ENCODE peak calls at places on chromosomes 4 and X, in seven cellular contexts. One of them, this sample, is unnamed.

GRCh38 chr4:160316036-160316435 is 1213.2 kb downstream of the RAPGEF2 start:
- DNase-seq in tibial artery: no peak
- DNase-seq in AG09309: no peak
- DNase-seq in cardiac fibroblast: no peak
- DNase-seq in fibroblast of the aortic adventitia: no peak
- DNase-seq in PC-3: peak; percentile 34
- DNase-seq in endothelial cell of umbilical vein: no peak
- DNase-seq in this sample: no peak

GRCh38 chr4:22334155-22334554 is 181.7 kb downstream of the ADGRA3 start:
- DNase-seq in AG09309: no peak
- DNase-seq in endothelial cell of umbilical vein: no peak
- DNase-seq in PC-3: peak; percentile 20
- DNase-seq in cardiac fibroblast: no peak
- DNase-seq in tibial artery: no peak
- DNase-seq in fibroblast of the aortic adventitia: no peak
- DNase-seq in this sample: no peak

GRCh38 chr4:3437998-3438846 is 3.5 kb upstream of the HGFAC start:
- DNase-seq in AG09309: no peak
- DNase-seq in cardiac fibroblast: no peak
- DNase-seq in endothelial cell of umbilical vein: no peak
- DNase-seq in PC-3: no peak
- DNase-seq in tibial artery: peak; percentile 67
- DNase-seq in fibroblast of the aortic adventitia: no peak
- DNase-seq in this sample: no peak

GRCh38 chr4:124179521-124180186 is 532.9 kb downstream of the ANKRD50 start:
- DNase-seq in PC-3: no peak
- DNase-seq in AG09309: no peak
- DNase-seq in endothelial cell of umbilical vein: peak; percentile 60
- DNase-seq in tibial artery: no peak
- DNase-seq in cardiac fibroblast: no peak
- DNase-seq in fibroblast of the aortic adventitia: peak; percentile 25
- DNase-seq in this sample: no peak

GRCh38 chrX:70292788-70293187 is 2.9 kb downstream of the KIF4A start:
- DNase-seq in fibroblast of the aortic adventitia: peak; percentile 32
- DNase-seq in cardiac fibroblast: peak; percentile 11
- DNase-seq in AG09309: no peak
- DNase-seq in PC-3: peak; percentile 7
- DNase-seq in tibial artery: no peak
- DNase-seq in endothelial cell of umbilical vein: peak; percentile 2
- DNase-seq in this sample: peak; percentile 16

GRCh38 chrX:68938244-68939004 is 109.6 kb downstream of the EFNB1 start:
- DNase-seq in cardiac fibroblast: peak; percentile 54
- DNase-seq in fibroblast of the aortic adventitia: peak; percentile 72
- DNase-seq in endothelial cell of umbilical vein: peak; percentile 34
- DNase-seq in AG09309: no peak
- DNase-seq in tibial artery: peak; percentile 68
- DNase-seq in PC-3: no peak
- DNase-seq in this sample: peak; percentile 82

GRCh38 chrX:2710041-2710471 is 19.0 kb downstream of the CD99 start:
- DNase-seq in fibroblast of the aortic adventitia: peak; percentile 77
- DNase-seq in cardiac fibroblast: peak; percentile 95
- DNase-seq in tibial artery: no peak
- DNase-seq in endothelial cell of umbilical vein: peak; percentile 85
- DNase-seq in PC-3: peak; percentile 76
- DNase-seq in AG09309: no peak
- DNase-seq in this sample: peak; percentile 91

GRCh38 chr4:104747635-104748034 is 252.9 kb upstream of the CXXC4 start:
- DNase-seq in PC-3: peak; percentile 75
- DNase-seq in tibial artery: no peak
- DNase-seq in endothelial cell of umbilical vein: no peak
- DNase-seq in cardiac fibroblast: no peak
- DNase-seq in AG09309: no peak
- DNase-seq in fibroblast of the aortic adventitia: no peak
- DNase-seq in this sample: no peak

GRCh38 chr4:139734875-139735380 is 69.3 kb downstream of the MGST2 start:
- DNase-seq in endothelial cell of umbilical vein: peak; percentile 94
- DNase-seq in PC-3: peak; percentile 51
- DNase-seq in AG09309: peak; percentile 27
- DNase-seq in cardiac fibroblast: peak; percentile 71
- DNase-seq in tibial artery: peak; percentile 94
- DNase-seq in fibroblast of the aortic adventitia: peak; percentile 62
- DNase-seq in this sample: peak; percentile 88

GRCh38 chr4:163179207-163179606 is 12.5 kb upstream of the NAF1 start:
- DNase-seq in cardiac fibroblast: no peak
- DNase-seq in AG09309: no peak
- DNase-seq in PC-3: no peak
- DNase-seq in tibial artery: no peak
- DNase-seq in fibroblast of the aortic adventitia: no peak
- DNase-seq in endothelial cell of umbilical vein: no peak
- DNase-seq in this sample: no peak

GRCh38 chr4:152700151-152700550 is 20.4 kb upstream of the TMEM154 start:
- DNase-seq in PC-3: no peak
- DNase-seq in AG09309: no peak
- DNase-seq in endothelial cell of umbilical vein: no peak
- DNase-seq in cardiac fibroblast: no peak
- DNase-seq in tibial artery: no peak
- DNase-seq in fibroblast of the aortic adventitia: no peak
- DNase-seq in this sample: peak; percentile 24

GRCh38 chr4:124757121-124757520 is 44.6 kb upstream of the ANKRD50 start:
- DNase-seq in endothelial cell of umbilical vein: no peak
- DNase-seq in tibial artery: no peak
- DNase-seq in AG09309: no peak
- DNase-seq in PC-3: peak; percentile 50
- DNase-seq in cardiac fibroblast: peak; percentile 62
- DNase-seq in fibroblast of the aortic adventitia: peak; percentile 17
- DNase-seq in this sample: peak; percentile 16

GRCh38 chrX:137072396-137072795 is 38.6 kb upstream of the GPR101 start:
- DNase-seq in AG09309: no peak
- DNase-seq in tibial artery: no peak
- DNase-seq in PC-3: peak; percentile 5
- DNase-seq in endothelial cell of umbilical vein: no peak
- DNase-seq in cardiac fibroblast: no peak
- DNase-seq in fibroblast of the aortic adventitia: no peak
- DNase-seq in this sample: no peak

GRCh38 chr4:86706923-86707597 is 112.9 kb downstream of the PTPN13 start:
- DNase-seq in cardiac fibroblast: peak; percentile 4
- DNase-seq in tibial artery: no peak
- DNase-seq in fibroblast of the aortic adventitia: peak; percentile 40
- DNase-seq in endothelial cell of umbilical vein: no peak
- DNase-seq in AG09309: no peak
- DNase-seq in PC-3: peak; percentile 27
- DNase-seq in this sample: peak; percentile 27

GRCh38 chrX:118717703-118718391 is 9.6 kb upstream of the IL13RA1 start:
- DNase-seq in AG09309: no peak
- DNase-seq in tibial artery: no peak
- DNase-seq in endothelial cell of umbilical vein: no peak
- DNase-seq in PC-3: no peak
- DNase-seq in cardiac fibroblast: no peak
- DNase-seq in fibroblast of the aortic adventitia: no peak
- DNase-seq in this sample: no peak

GRCh38 chrX:148961990-148962389 is 461.6 kb downstream of the AFF2 start:
- DNase-seq in endothelial cell of umbilical vein: no peak
- DNase-seq in fibroblast of the aortic adventitia: no peak
- DNase-seq in cardiac fibroblast: no peak
- DNase-seq in tibial artery: no peak
- DNase-seq in AG09309: no peak
- DNase-seq in PC-3: no peak
- DNase-seq in this sample: no peak

GRCh38 chr4:48546336-48546735 is 56.3 kb downstream of the ZAR1 start:
- DNase-seq in fibroblast of the aortic adventitia: peak; percentile 60
- DNase-seq in PC-3: peak; percentile 39
- DNase-seq in AG09309: peak; percentile 24
- DNase-seq in cardiac fibroblast: peak; percentile 60
- DNase-seq in tibial artery: no peak
- DNase-seq in endothelial cell of umbilical vein: peak; percentile 51
- DNase-seq in this sample: peak; percentile 63

GRCh38 chr4:40831462-40831861 is 81.7 kb downstream of the NSUN7 start:
- DNase-seq in endothelial cell of umbilical vein: no peak
- DNase-seq in tibial artery: peak; percentile 15
- DNase-seq in PC-3: no peak
- DNase-seq in cardiac fibroblast: no peak
- DNase-seq in AG09309: no peak
- DNase-seq in fibroblast of the aortic adventitia: no peak
- DNase-seq in this sample: no peak

GRCh38 chr4:40832175-40832574 is 82.4 kb downstream of the NSUN7 start:
- DNase-seq in endothelial cell of umbilical vein: no peak
- DNase-seq in fibroblast of the aortic adventitia: no peak
- DNase-seq in tibial artery: peak; percentile 25
- DNase-seq in AG09309: no peak
- DNase-seq in PC-3: no peak
- DNase-seq in cardiac fibroblast: no peak
- DNase-seq in this sample: no peak

GRCh38 chr4:40829586-40829985 is 79.8 kb downstream of the NSUN7 start:
- DNase-seq in endothelial cell of umbilical vein: no peak
- DNase-seq in PC-3: no peak
- DNase-seq in cardiac fibroblast: no peak
- DNase-seq in AG09309: no peak
- DNase-seq in tibial artery: peak; percentile 59
- DNase-seq in fibroblast of the aortic adventitia: no peak
- DNase-seq in this sample: no peak

GRCh38 chr4:40837094-40837870 is 87.5 kb downstream of the NSUN7 start:
- DNase-seq in fibroblast of the aortic adventitia: no peak
- DNase-seq in AG09309: no peak
- DNase-seq in endothelial cell of umbilical vein: no peak
- DNase-seq in cardiac fibroblast: no peak
- DNase-seq in PC-3: no peak
- DNase-seq in tibial artery: peak; percentile 78
- DNase-seq in this sample: no peak

DNA sequence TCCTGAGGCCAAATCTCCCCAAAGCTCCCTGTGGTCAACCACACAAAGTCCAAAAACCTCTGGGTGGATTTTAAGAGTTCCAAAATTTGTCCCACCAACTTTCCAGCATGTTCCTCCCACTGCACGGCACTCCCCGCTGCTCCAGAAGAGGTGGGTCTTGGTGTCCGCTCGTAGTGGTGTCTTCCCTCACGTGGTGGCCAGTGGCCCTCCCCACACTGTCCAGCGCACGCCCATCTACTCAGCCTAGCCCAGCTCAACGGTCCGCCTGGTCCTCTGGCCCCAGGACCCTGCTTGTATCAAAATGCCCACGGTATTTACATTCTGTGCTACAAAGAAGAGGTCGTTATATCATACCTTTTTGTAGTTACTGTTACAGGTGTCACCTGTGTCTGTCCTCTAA is 83.5 kb downstream of the NSUN7 start:
- DNase-seq in AG09309: no peak
- DNase-seq in PC-3: no peak
- DNase-seq in cardiac fibroblast: no peak
- DNase-seq in endothelial cell of umbilical vein: no peak
- DNase-seq in fibroblast of the aortic adventitia: no peak
- DNase-seq in tibial artery: peak; percentile 40
- DNase-seq in this sample: no peak
- TF ChIP-seq CTCF in AG09309: no peak
- TF ChIP-seq CTCF in PC-3: no peak
- TF ChIP-seq CTCF in cardiac fibroblast: no peak
- TF ChIP-seq CTCF in endothelial cell of umbilical vein: no peak
- TF ChIP-seq CTCF in fibroblast of the aortic adventitia: no peak
- TF ChIP-seq CTCF in tibial artery: no peak
- TF ChIP-seq CTCF in this sample: no peak

GRCh38 chrX:138710311-138710791 is 1.2 kb downstream of the FGF13 start:
- DNase-seq in cardiac fibroblast: no peak
- DNase-seq in endothelial cell of umbilical vein: no peak
- DNase-seq in PC-3: no peak
- DNase-seq in tibial artery: no peak
- DNase-seq in fibroblast of the aortic adventitia: no peak
- DNase-seq in AG09309: no peak
- DNase-seq in this sample: no peak
- H3K4me3 ChIP-seq in cardiac fibroblast: no peak overlapping the region
- H3K4me3 ChIP-seq in endothelial cell of umbilical vein: no peak overlapping the region
- H3K4me3 ChIP-seq in PC-3: no peak overlapping the region
- H3K4me3 ChIP-seq in tibial artery: peak overlapping the region; percentile 60
- H3K4me3 ChIP-seq in fibroblast of the aortic adventitia: no peak overlapping the region
- H3K4me3 ChIP-seq in AG09309: no peak overlapping the region
- H3K4me3 ChIP-seq in this sample: no peak overlapping the region

GRCh38 chrX:23952984-23953907 is 45.4 kb downstream of the CXorf58 start:
- DNase-seq in tibial artery: no peak
- DNase-seq in fibroblast of the aortic adventitia: no peak
- DNase-seq in cardiac fibroblast: no peak
- DNase-seq in AG09309: no peak
- DNase-seq in PC-3: no peak
- DNase-seq in endothelial cell of umbilical vein: peak; percentile 4
- DNase-seq in this sample: no peak

GRCh38 chrX:23959781-23960180 is 52.0 kb downstream of the CXorf58 start:
- DNase-seq in tibial artery: no peak
- DNase-seq in AG09309: no peak
- DNase-seq in fibroblast of the aortic adventitia: no peak
- DNase-seq in endothelial cell of umbilical vein: no peak
- DNase-seq in cardiac fibroblast: no peak
- DNase-seq in PC-3: no peak
- DNase-seq in this sample: no peak

GRCh38 chrX:23954396-23954795 is 46.6 kb downstream of the CXorf58 start:
- DNase-seq in cardiac fibroblast: no peak
- DNase-seq in PC-3: no peak
- DNase-seq in endothelial cell of umbilical vein: no peak
- DNase-seq in tibial artery: no peak
- DNase-seq in fibroblast of the aortic adventitia: no peak
- DNase-seq in AG09309: no peak
- DNase-seq in this sample: no peak

GRCh38 chrX:23952401-23952800 is 44.6 kb downstream of the CXorf58 start:
- DNase-seq in AG09309: no peak
- DNase-seq in tibial artery: no peak
- DNase-seq in cardiac fibroblast: no peak
- DNase-seq in endothelial cell of umbilical vein: no peak
- DNase-seq in fibroblast of the aortic adventitia: no peak
- DNase-seq in PC-3: no peak
- DNase-seq in this sample: no peak

DNA sequence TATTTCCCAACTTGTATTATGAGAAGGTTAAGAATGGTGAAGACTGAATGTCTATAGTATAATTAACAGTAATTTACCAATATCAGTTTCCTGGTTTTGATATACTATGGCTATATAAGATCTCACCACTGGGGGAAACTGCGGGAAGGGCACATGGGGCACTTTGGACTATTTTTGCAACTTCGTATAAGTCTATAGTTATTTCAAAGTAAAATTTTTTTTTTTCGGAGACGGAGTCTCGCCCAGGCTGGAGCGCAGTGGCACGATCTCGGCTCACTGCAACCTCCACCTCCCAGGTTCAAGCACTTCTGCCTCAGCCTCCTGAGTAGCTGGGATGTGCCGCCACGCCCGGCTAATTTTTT is 46.1 kb downstream of the CXorf58 start:
- DNase-seq in cardiac fibroblast: no peak
- DNase-seq in endothelial cell of umbilical vein: no peak
- DNase-seq in tibial artery: no peak
- DNase-seq in PC-3: no peak
- DNase-seq in fibroblast of the aortic adventitia: no peak
- DNase-seq in AG09309: no peak
- DNase-seq in this sample: no peak
- TF ChIP-seq CTCF in cardiac fibroblast: no peak
- TF ChIP-seq CTCF in endothelial cell of umbilical vein: no peak
- TF ChIP-seq CTCF in tibial artery: no peak
- TF ChIP-seq CTCF in PC-3: no peak
- TF ChIP-seq CTCF in fibroblast of the aortic adventitia: peak; percentile 8
- TF ChIP-seq CTCF in AG09309: no peak
- TF ChIP-seq CTCF in this sample: no peak

DNA sequence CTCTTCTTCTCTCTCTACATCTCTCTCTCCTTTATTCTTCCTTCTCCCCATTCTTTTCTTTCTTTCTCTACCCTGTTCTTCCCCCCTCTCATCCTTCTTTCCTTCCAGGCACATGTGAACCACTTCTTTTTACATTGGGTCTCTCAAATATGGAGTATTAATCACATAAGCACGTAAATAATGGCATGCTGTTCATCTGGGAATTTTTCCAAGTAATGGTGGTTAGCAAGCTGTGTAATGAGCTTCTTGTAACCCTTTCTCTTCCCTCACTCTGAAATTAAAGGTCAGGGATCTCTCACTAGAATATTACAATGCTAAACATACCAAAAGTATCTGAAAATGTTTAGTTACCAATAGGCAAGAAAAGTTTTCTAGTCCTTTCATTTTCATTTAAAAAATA is 239.9 kb upstream of the TEX13A start:
- DNase-seq in AG09309: no peak
- DNase-seq in fibroblast of the aortic adventitia: peak; percentile 55
- DNase-seq in cardiac fibroblast: peak; percentile 67
- DNase-seq in endothelial cell of umbilical vein: no peak
- DNase-seq in PC-3: peak; percentile 30
- DNase-seq in tibial artery: no peak
- DNase-seq in this sample: peak; percentile 56
- H3K4me3 ChIP-seq in AG09309: no peak overlapping the region
- H3K4me3 ChIP-seq in fibroblast of the aortic adventitia: no peak overlapping the region
- H3K4me3 ChIP-seq in cardiac fibroblast: no peak overlapping the region
- H3K4me3 ChIP-seq in endothelial cell of umbilical vein: no peak overlapping the region
- H3K4me3 ChIP-seq in PC-3: peak overlapping the region; percentile 10
- H3K4me3 ChIP-seq in tibial artery: no peak overlapping the region
- H3K4me3 ChIP-seq in this sample: no peak overlapping the region

This sample was measured in fibroblast of pulmonary artery.